ENCODE peak calls at places on chromosomes 3 and 15, in ten cellular contexts. One of them, this sample, is unnamed.

GRCh38 chr3:122942937-122943827 is 84.4 kb downstream of the SEMA5B start:
- DNase-seq in epithelial cell of prostate: no peak
- DNase-seq in stimulated activated CD4-positive, alpha-beta T cell treated with anti-CD3 and anti-CD28 coated beads, Interleukin-4, amount 100 ng/mL, for 48 hours: peak; percentile 12
- DNase-seq in amniotic stem cell: peak; percentile 13
- DNase-seq in EL: peak; percentile 69
- DNase-seq in MV-4-11: peak; percentile 3
- DNase-seq in hepatic stellate cell: peak; percentile 80
- DNase-seq in T-helper 2 cell treated with Interferon-gamma antibody and Interleukin-4, amounts not matched to agents 5 μg/mL and 100 μg/mL, for 36 hours: peak; percentile 13
- DNase-seq in midbrain: peak; percentile 71
- DNase-seq in progenitor cell of endocrine pancreas: peak; percentile 85
- DNase-seq in this sample: peak; percentile 39

GRCh38 chr3:164677317-164677716 is 401.0 kb downstream of the SI start:
- DNase-seq in T-helper 2 cell treated with Interferon-gamma antibody and Interleukin-4, amounts not matched to agents 5 μg/mL and 100 μg/mL, for 36 hours: no peak
- DNase-seq in epithelial cell of prostate: no peak
- DNase-seq in hepatic stellate cell: no peak
- DNase-seq in amniotic stem cell: no peak
- DNase-seq in MV-4-11: no peak
- DNase-seq in midbrain: no peak
- DNase-seq in stimulated activated CD4-positive, alpha-beta T cell treated with anti-CD3 and anti-CD28 coated beads, Interleukin-4, amount 100 ng/mL, for 48 hours: no peak
- DNase-seq in progenitor cell of endocrine pancreas: no peak
- DNase-seq in EL: no peak
- DNase-seq in this sample: no peak

GRCh38 chr3:161316006-161316689 is 55.2 kb downstream of the SPTSSB start:
- DNase-seq in EL: peak; percentile 6
- DNase-seq in progenitor cell of endocrine pancreas: no peak
- DNase-seq in midbrain: no peak
- DNase-seq in T-helper 2 cell treated with Interferon-gamma antibody and Interleukin-4, amounts not matched to agents 5 μg/mL and 100 μg/mL, for 36 hours: no peak
- DNase-seq in MV-4-11: no peak
- DNase-seq in hepatic stellate cell: no peak
- DNase-seq in epithelial cell of prostate: peak; percentile 66
- DNase-seq in amniotic stem cell: no peak
- DNase-seq in stimulated activated CD4-positive, alpha-beta T cell treated with anti-CD3 and anti-CD28 coated beads, Interleukin-4, amount 100 ng/mL, for 48 hours: no peak
- DNase-seq in this sample: no peak

GRCh38 chr15:49852756-49853155 is 231.9 kb downstream of the DTWD1 start:
- DNase-seq in epithelial cell of prostate: no peak
- DNase-seq in amniotic stem cell: no peak
- DNase-seq in midbrain: no peak
- DNase-seq in hepatic stellate cell: no peak
- DNase-seq in T-helper 2 cell treated with Interferon-gamma antibody and Interleukin-4, amounts not matched to agents 5 μg/mL and 100 μg/mL, for 36 hours: no peak
- DNase-seq in progenitor cell of endocrine pancreas: no peak
- DNase-seq in stimulated activated CD4-positive, alpha-beta T cell treated with anti-CD3 and anti-CD28 coated beads, Interleukin-4, amount 100 ng/mL, for 48 hours: no peak
- DNase-seq in EL: no peak
- DNase-seq in MV-4-11: no peak
- DNase-seq in this sample: no peak

GRCh38 chr15:29670945-29671307 is 151.3 kb downstream of the TJP1 start:
- DNase-seq in stimulated activated CD4-positive, alpha-beta T cell treated with anti-CD3 and anti-CD28 coated beads, Interleukin-4, amount 100 ng/mL, for 48 hours: no peak
- DNase-seq in epithelial cell of prostate: peak; percentile 73
- DNase-seq in midbrain: no peak
- DNase-seq in T-helper 2 cell treated with Interferon-gamma antibody and Interleukin-4, amounts not matched to agents 5 μg/mL and 100 μg/mL, for 36 hours: no peak
- DNase-seq in hepatic stellate cell: peak; percentile 81
- DNase-seq in EL: peak; percentile 90
- DNase-seq in MV-4-11: no peak
- DNase-seq in progenitor cell of endocrine pancreas: no peak
- DNase-seq in amniotic stem cell: peak; percentile 56
- DNase-seq in this sample: no peak

GRCh38 chr3:13479332-13479581 is 849 bp upstream of the HDAC11 start:
- DNase-seq in MV-4-11: no peak
- DNase-seq in amniotic stem cell: no peak
- DNase-seq in epithelial cell of prostate: no peak
- DNase-seq in EL: peak; percentile 23
- DNase-seq in midbrain: peak; percentile 90
- DNase-seq in progenitor cell of endocrine pancreas: no peak
- DNase-seq in hepatic stellate cell: peak; percentile 55
- DNase-seq in T-helper 2 cell treated with Interferon-gamma antibody and Interleukin-4, amounts not matched to agents 5 μg/mL and 100 μg/mL, for 36 hours: peak; percentile 34
- DNase-seq in stimulated activated CD4-positive, alpha-beta T cell treated with anti-CD3 and anti-CD28 coated beads, Interleukin-4, amount 100 ng/mL, for 48 hours: peak; percentile 38
- DNase-seq in this sample: no peak

GRCh38 chr15:60773893-60774292 is 295.0 kb upstream of the ICE2 start:
- DNase-seq in T-helper 2 cell treated with Interferon-gamma antibody and Interleukin-4, amounts not matched to agents 5 μg/mL and 100 μg/mL, for 36 hours: no peak
- DNase-seq in midbrain: no peak
- DNase-seq in stimulated activated CD4-positive, alpha-beta T cell treated with anti-CD3 and anti-CD28 coated beads, Interleukin-4, amount 100 ng/mL, for 48 hours: no peak
- DNase-seq in progenitor cell of endocrine pancreas: no peak
- DNase-seq in amniotic stem cell: no peak
- DNase-seq in hepatic stellate cell: no peak
- DNase-seq in EL: no peak
- DNase-seq in epithelial cell of prostate: no peak
- DNase-seq in MV-4-11: no peak
- DNase-seq in this sample: no peak

GRCh38 chr3:126556637-126557414 is 1.9 kb downstream of the C3orf22 start:
- DNase-seq in epithelial cell of prostate: no peak
- DNase-seq in T-helper 2 cell treated with Interferon-gamma antibody and Interleukin-4, amounts not matched to agents 5 μg/mL and 100 μg/mL, for 36 hours: no peak
- DNase-seq in midbrain: no peak
- DNase-seq in MV-4-11: no peak
- DNase-seq in EL: no peak
- DNase-seq in progenitor cell of endocrine pancreas: no peak
- DNase-seq in amniotic stem cell: no peak
- DNase-seq in hepatic stellate cell: no peak
- DNase-seq in stimulated activated CD4-positive, alpha-beta T cell treated with anti-CD3 and anti-CD28 coated beads, Interleukin-4, amount 100 ng/mL, for 48 hours: no peak
- DNase-seq in this sample: no peak

GRCh38 chr3:71061581-71061980 is 521.9 kb downstream of the FOXP1 start:
- DNase-seq in amniotic stem cell: no peak
- DNase-seq in midbrain: no peak
- DNase-seq in progenitor cell of endocrine pancreas: no peak
- DNase-seq in stimulated activated CD4-positive, alpha-beta T cell treated with anti-CD3 and anti-CD28 coated beads, Interleukin-4, amount 100 ng/mL, for 48 hours: no peak
- DNase-seq in EL: no peak
- DNase-seq in T-helper 2 cell treated with Interferon-gamma antibody and Interleukin-4, amounts not matched to agents 5 μg/mL and 100 μg/mL, for 36 hours: no peak
- DNase-seq in hepatic stellate cell: no peak
- DNase-seq in MV-4-11: no peak
- DNase-seq in epithelial cell of prostate: no peak
- DNase-seq in this sample: no peak

GRCh38 chr15:100528833-100529428 is at the start of gene CERS3:
- DNase-seq in T-helper 2 cell treated with Interferon-gamma antibody and Interleukin-4, amounts not matched to agents 5 μg/mL and 100 μg/mL, for 36 hours: no peak
- DNase-seq in midbrain: no peak
- DNase-seq in amniotic stem cell: no peak
- DNase-seq in progenitor cell of endocrine pancreas: no peak
- DNase-seq in EL: no peak
- DNase-seq in MV-4-11: no peak
- DNase-seq in hepatic stellate cell: no peak
- DNase-seq in epithelial cell of prostate: peak; percentile 79
- DNase-seq in stimulated activated CD4-positive, alpha-beta T cell treated with anti-CD3 and anti-CD28 coated beads, Interleukin-4, amount 100 ng/mL, for 48 hours: no peak
- DNase-seq in this sample: no peak

GRCh38 chr3:49556500-49557275 is 2.4 kb downstream of the BSN start:
- DNase-seq in hepatic stellate cell: no peak
- DNase-seq in T-helper 2 cell treated with Interferon-gamma antibody and Interleukin-4, amounts not matched to agents 5 μg/mL and 100 μg/mL, for 36 hours: no peak
- DNase-seq in stimulated activated CD4-positive, alpha-beta T cell treated with anti-CD3 and anti-CD28 coated beads, Interleukin-4, amount 100 ng/mL, for 48 hours: no peak
- DNase-seq in epithelial cell of prostate: no peak
- DNase-seq in MV-4-11: no peak
- DNase-seq in amniotic stem cell: no peak
- DNase-seq in progenitor cell of endocrine pancreas: no peak
- DNase-seq in EL: no peak
- DNase-seq in midbrain: no peak
- DNase-seq in this sample: no peak

GRCh38 chr15:101108791-101109190 is 143.1 kb downstream of the CHSY1 start:
- DNase-seq in EL: no peak
- DNase-seq in T-helper 2 cell treated with Interferon-gamma antibody and Interleukin-4, amounts not matched to agents 5 μg/mL and 100 μg/mL, for 36 hours: no peak
- DNase-seq in hepatic stellate cell: no peak
- DNase-seq in MV-4-11: no peak
- DNase-seq in epithelial cell of prostate: no peak
- DNase-seq in midbrain: no peak
- DNase-seq in amniotic stem cell: no peak
- DNase-seq in stimulated activated CD4-positive, alpha-beta T cell treated with anti-CD3 and anti-CD28 coated beads, Interleukin-4, amount 100 ng/mL, for 48 hours: no peak
- DNase-seq in progenitor cell of endocrine pancreas: no peak
- DNase-seq in this sample: no peak

This sample was measured in NCI-H1105.